ENCODE peak calls at places on chromosomes 12 and 14, in ten cellular contexts. W is prostate gland, L is vagina, Z is GM23248, B is psoas muscle, J is breast epithelium, D is heart left ventricle, O is tibial artery, M is sigmoid colon, Y is small intestine. H is an unnamed sample. For H3K27me3, the result is how much of the 10 kb centered on the place peaks cover.

GRCh38 chr12:20969766-20970165 is 159.3 kb downstream of the SLCO1B3 start:
- DNase-seq in J (no peak), D (no peak), Z (no peak), Y (no peak), M (no peak), W (no peak), O (no peak), L (no peak), B (no peak), H (no peak)

GRCh38 chr12:45726594-45727300 is 2.8 kb upstream of the ARID2 start:
- DNase-seq in D (peak), L (no peak), W (peak), B (peak), Z (peak), M (peak), J (peak), O (peak), Y (peak), H (peak)

GRCh38 chr14:36661506-36662257 is at the start of gene PAX9:
- DNase-seq in O (peak), L (no peak), J (peak), Z (peak), Y (peak), W (peak), B (peak), D (peak), M (no peak), H (peak)

GRCh38 chr12:95548539-95549391 is 2.5 kb downstream of the USP44 start:
- DNase-seq in B (peak), M (peak), W (peak), Y (peak), Z (peak), L (no peak), J (peak), D (peak), O (no peak), H (no peak)

GRCh38 chr12:85779768-85780167 is 56.4 kb downstream of the RASSF9 start:
- DNase-seq in D (no peak), W (no peak), B (no peak), J (no peak), M (no peak), O (no peak), Z (no peak), L (no peak), Y (no peak), H (no peak)

GRCh38 chr12:26125451-26126339 is 858 bp upstream of the BHLHE41 start:
- DNase-seq in M (peak), W (peak), O (peak), Z (peak), Y (peak), L (no peak), B (peak), D (peak), J (peak), H (peak)

GRCh38 chr12:125983094-125983783 is 918.0 kb downstream of the AACS start:
- DNase-seq in O (no peak), J (peak), B (no peak), L (no peak), W (peak), D (no peak), Z (no peak), M (peak), Y (no peak), H (no peak)

GRCh38 chr14:53828820-53829219 is 127.8 kb downstream of the BMP4 start:
- DNase-seq in D (no peak), O (no peak), L (no peak), Y (no peak), W (no peak), J (no peak), Z (no peak), B (no peak), M (no peak), H (no peak)

GRCh38 chr14:22589096-22589839 is at the start of gene DAD1:
- DNase-seq in L (peak), D (peak), M (peak), Z (peak), J (peak), B (peak), O (peak), W (peak), Y (peak), H (peak)

GRCh38 chr12:65403188-65403587 is 124.7 kb downstream of the MSRB3 start:
- DNase-seq in Y (no peak), L (no peak), J (no peak), M (peak), B (no peak), D (no peak), W (no peak), O (no peak), Z (no peak), H (no peak)

GRCh38 chr12:119006749-119007148 is 25.4 kb downstream of the SRRM4 start:
- DNase-seq in L (no peak), W (no peak), J (no peak), Z (no peak), Y (no peak), D (no peak), M (no peak), O (no peak), B (no peak), H (no peak)

GRCh38 chr12:53538209-53538689 is 31.0 kb upstream of the NPFF start:
- DNase-seq in W (peak), O (peak), M (peak), J (peak), Y (peak), D (no peak), L (no peak), Z (peak), B (no peak), H (no peak)

GRCh38 chr14:53148612-53149202 is 4.4 kb downstream of the DDHD1 start:
- DNase-seq in Y (no peak), B (no peak), M (no peak), J (no peak), W (no peak), Z (peak), L (no peak), D (no peak), O (no peak), H (no peak)

GRCh38 chr12:52050771-52051541 is at the start of gene NR4A1:
- DNase-seq in J (peak), B (peak), O (peak), Y (peak), L (no peak), M (peak), Z (peak), W (peak), D (peak), H (peak)

GRCh38 chr12:56020437-56021189 is at the start of gene IKZF4:
- DNase-seq in L (no peak), D (no peak), J (no peak), M (peak), Y (no peak), Z (no peak), W (no peak), B (peak), O (no peak), H (no peak)

GRCh38 chr14:64645220-64645891 is 58.9 kb upstream of the PLEKHG3 start:
- DNase-seq in D (peak), M (peak), Z (peak), J (no peak), O (no peak), Y (no peak), L (no peak), B (no peak), W (no peak), H (peak)

GRCh38 chr12:15632708-15633107 is 156.5 kb downstream of the EPS8 start:
- DNase-seq in W (no peak), M (no peak), Y (no peak), B (no peak), L (no peak), Z (peak), J (no peak), O (no peak), D (no peak), H (no peak)

GRCh38 chr12:121190523-121191031 is 19.4 kb upstream of the P2RX4 start:
- DNase-seq in J (no peak), M (no peak), Y (no peak), B (no peak), Z (peak), W (no peak), D (no peak), L (no peak), O (no peak), H (peak)

GRCh38 chr14:105023144-105023543 is 2.3 kb upstream of the CDCA4 start:
- DNase-seq in L (no peak), W (no peak), B (no peak), Y (no peak), O (no peak), M (no peak), Z (peak), J (no peak), D (no peak), H (peak)

GRCh38 chr14:58919262-58919661 is 269.2 kb upstream of the DAAM1 start:
- DNase-seq in Y (no peak), B (no peak), M (no peak), J (no peak), W (no peak), O (no peak), D (no peak), L (no peak), Z (peak), H (no peak)

GRCh38 chr12:75721790-75722189 is 210.4 kb upstream of the KRR1 start:
- DNase-seq in D (no peak), Z (no peak), B (no peak), W (no peak), M (no peak), J (no peak), L (no peak), Y (no peak), O (no peak), H (no peak)

GRCh38 chr14:104882991-104883660 is 18.1 kb downstream of the CEP170B start:
- DNase-seq in W (no peak), B (peak), Y (no peak), Z (no peak), D (no peak), J (no peak), O (no peak), M (no peak), L (no peak), H (no peak)

GRCh38 chr14:55265197-55265596 is 6.0 kb upstream of the FBXO34 start:
- DNase-seq in B (no peak), Z (no peak), J (no peak), L (no peak), D (no peak), O (no peak), W (no peak), Y (no peak), M (no peak), H (no peak)

GRCh38 chr12:5078423-5078822 is 34.7 kb downstream of the KCNA5 start:
- DNase-seq in M (no peak), L (no peak), W (no peak), Z (no peak), O (peak), D (peak), Y (no peak), J (no peak), B (no peak), H (no peak)

GRCh38 chr12:53324113-53324778 is 2.8 kb upstream of the AAAS start:
- DNase-seq in W (no peak), Z (no peak), Y (peak), D (peak), J (no peak), B (no peak), L (no peak), O (no peak), M (no peak), H (no peak)

GRCh38 chr14:102089621-102090343 is 2.9 kb upstream of the HSP90AA1 start:
- DNase-seq in D (no peak), Z (no peak), O (no peak), W (no peak), Y (no peak), L (no peak), B (no peak), M (no peak), J (no peak), H (no peak)

GRCh38 chr12:12056951-12057350 is 13.8 kb upstream of the BCL2L14 start:
- DNase-seq in J (no peak), Z (no peak), O (no peak), B (no peak), D (no peak), W (no peak), M (no peak), L (no peak), Y (no peak), H (no peak)

GRCh38 chr12:107681836-107682820 is 3.5 kb upstream of the PWP1 start:
- DNase-seq in W (no peak), O (no peak), J (no peak), Y (no peak), L (no peak), Z (no peak), D (no peak), B (no peak), M (no peak), H (no peak)

GRCh38 chr14:36773136-36773540 is 111.5 kb downstream of the PAX9 start:
- DNase-seq in B (no peak), D (no peak), M (no peak), Z (peak), Y (no peak), J (no peak), W (no peak), L (no peak), O (no peak), H (peak)

GRCh38 chr14:55605793-55606192 is 25.8 kb downstream of the KTN1 start:
- DNase-seq in M (no peak), Y (no peak), L (no peak), W (no peak), D (no peak), J (no peak), Z (no peak), O (no peak), B (no peak), H (no peak)

GRCh38 chr12:96237465-96238077 is 43.4 kb downstream of the ELK3 start:
- DNase-seq in O (peak), J (peak), W (no peak), B (peak), L (no peak), D (peak), Z (peak), Y (no peak), M (peak), H (peak)

GRCh38 chr14:75010472-75010871 is 7.8 kb downstream of the EIF2B2 start:
- DNase-seq in Y (no peak), L (no peak), J (no peak), O (no peak), Z (peak), W (no peak), D (no peak), M (no peak), B (no peak), H (no peak)

GRCh38 chr12:64639466-64639865 is 29.2 kb downstream of the RASSF3 start:
- DNase-seq in J (no peak), M (no peak), W (no peak), B (no peak), Y (peak), L (no peak), O (no peak), D (no peak), Z (no peak), H (no peak)

GRCh38 chr12:51219345-51219744 is 1.5 kb upstream of the POU6F1 start:
- DNase-seq in B (no peak), Y (no peak), D (no peak), J (no peak), M (no peak), W (no peak), O (no peak), L (no peak), Z (no peak), H (no peak)

GRCh38 chr12:29088611-29089219 is 60.4 kb upstream of the FAR2 start:
- DNase-seq in J (no peak), Z (peak), M (no peak), Y (peak), W (no peak), L (no peak), B (no peak), D (no peak), O (no peak), H (no peak)

GRCh38 chr12:1776139-1776975 is 44.0 kb upstream of the LRTM2 start:
- DNase-seq in O (no peak), B (no peak), J (no peak), Z (peak), Y (no peak), M (no peak), L (no peak), D (no peak), W (no peak), H (peak)

GRCh38 chr12:95241761-95242506 is 24.3 kb downstream of the VEZT start:
- DNase-seq in M (no peak), W (no peak), B (no peak), O (no peak), Y (no peak), J (no peak), Z (no peak), D (no peak), L (no peak), H (no peak)

GRCh38 chr12:110937104-110937641 is 16.8 kb upstream of the MYL2 start:
- DNase-seq in B (peak), Y (peak), J (no peak), L (no peak), W (peak), O (no peak), D (peak), Z (peak), M (no peak), H (peak)

DNA sequence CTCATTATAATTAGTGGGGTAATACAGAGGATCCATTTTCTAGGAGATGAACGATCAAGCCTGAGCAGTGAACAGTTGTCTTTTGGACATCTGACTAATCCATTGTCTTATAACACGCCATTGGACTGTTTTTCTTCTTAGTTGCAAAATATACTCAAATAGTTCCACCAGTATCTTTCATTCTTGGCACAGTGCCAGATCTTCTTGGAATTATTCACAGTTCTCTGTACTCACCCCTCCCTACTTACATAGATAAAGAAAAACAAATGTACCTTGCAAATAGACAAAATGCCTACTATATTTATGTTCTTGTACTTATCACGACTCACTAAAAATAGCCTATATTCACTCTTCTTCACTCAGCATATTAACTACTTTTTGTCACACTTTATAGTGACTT is 3.8 kb downstream of the CBLN3 start:
- DNase-seq in W (no peak), Y (peak), Z (peak), D (no peak), L (no peak), J (no peak), B (no peak), O (no peak), M (no peak), H (peak)
- H3K27ac ChIP-seq in W (no peak), Y (no peak), Z (peak), D (no peak), L (no peak), J (no peak), B (peak), O (no peak), M (peak), H (peak)

GRCh38 chr12:114702462-114702861 is 18.5 kb upstream of the TBX3 start:
- DNase-seq in M (no peak), L (no peak), W (no peak), Y (no peak), O (no peak), J (no peak), Z (no peak), B (no peak), D (no peak), H (no peak)
- H3K27me3 ChIP-seq in M (half or more), L (under half), W (under half), Y (under half), O (half or more), J (under half), Z (under half), B (half or more), D (half or more), H (half or more)

GRCh38 chr12:109065853-109066193 is 13.4 kb downstream of the USP30 start:
- DNase-seq in W (no peak), O (no peak), M (no peak), D (no peak), Z (no peak), J (no peak), Y (no peak), B (no peak), L (no peak), H (no peak)
- H3K4me3 ChIP-seq in W (no peak), O (no peak), M (no peak), D (no peak), Z (no peak), J (no peak), Y (no peak), B (no peak), L (no peak), H (no peak)

DNA sequence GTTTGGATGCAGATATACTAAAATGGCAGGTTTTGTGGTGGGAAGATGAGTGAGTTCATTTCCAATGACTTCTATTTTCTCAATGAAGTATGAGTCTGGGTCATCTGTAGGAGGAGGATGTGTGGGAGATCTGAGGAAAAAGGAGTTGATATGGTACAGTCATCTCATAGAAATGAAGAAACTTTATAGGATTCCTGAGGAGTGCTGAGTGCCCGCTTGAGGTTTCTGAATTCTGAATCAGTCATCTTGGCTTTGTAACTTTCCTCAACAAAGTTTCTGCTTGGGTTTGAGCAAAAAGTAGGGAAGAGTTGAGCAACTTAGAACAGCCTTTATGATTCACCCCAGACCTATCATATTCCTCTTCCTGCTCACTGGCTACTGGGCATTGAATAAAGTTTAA is 284.9 kb downstream of the DUSP6 start:
- DNase-seq in W (no peak), O (no peak), L (no peak), M (no peak), Z (peak), Y (no peak), D (no peak), J (no peak), B (no peak), H (peak)
- H3K27ac ChIP-seq in W (no peak), O (no peak), L (no peak), M (no peak), Z (peak), Y (no peak), D (no peak), J (no peak), B (no peak), H (peak)

DNA sequence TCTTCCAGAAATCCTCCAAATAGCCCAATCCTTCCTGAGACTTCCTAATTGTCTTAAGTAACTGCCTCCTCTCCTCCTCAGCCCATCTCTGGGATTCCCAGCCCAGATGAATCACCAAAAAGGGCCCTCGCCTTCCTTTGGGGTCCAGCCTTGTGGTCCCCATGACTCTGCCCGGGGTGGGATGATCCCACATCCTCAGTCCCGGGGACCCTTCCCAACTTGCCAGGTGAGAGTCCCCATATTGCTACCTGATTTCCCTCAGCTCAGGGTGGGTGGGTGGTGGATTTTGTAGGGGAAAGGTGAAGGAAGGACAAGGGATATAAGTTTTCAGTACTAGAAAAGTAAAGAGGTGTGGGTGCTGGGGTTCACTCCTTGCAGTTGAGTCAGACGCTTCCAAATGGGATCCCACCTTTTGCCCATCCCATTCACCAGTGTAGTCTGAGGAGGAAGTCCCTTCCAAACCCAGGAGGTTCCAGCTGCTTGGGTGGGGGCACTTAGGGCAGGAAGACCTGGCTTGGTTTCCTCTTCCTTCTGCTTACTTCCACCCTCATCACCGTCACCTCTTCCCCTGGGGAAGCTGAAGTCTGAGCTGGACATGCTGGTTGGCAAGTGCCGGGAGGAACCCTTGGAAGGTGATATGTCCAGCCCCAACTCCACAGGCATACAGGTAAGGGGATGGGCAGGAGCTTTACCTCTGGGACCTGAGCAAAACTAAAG is 5.6 kb downstream of the GLI1 start:
- DNase-seq in W (no peak), D (no peak), Z (no peak), J (no peak), O (no peak), L (no peak), Y (no peak), B (no peak), M (no peak), H (no peak)
- H3K27me3 ChIP-seq in W (under half), D (under half), Z (under half), J (under half), O (under half), L (under half), Y (under half), B (under half), M (under half), H (under half)

DNA sequence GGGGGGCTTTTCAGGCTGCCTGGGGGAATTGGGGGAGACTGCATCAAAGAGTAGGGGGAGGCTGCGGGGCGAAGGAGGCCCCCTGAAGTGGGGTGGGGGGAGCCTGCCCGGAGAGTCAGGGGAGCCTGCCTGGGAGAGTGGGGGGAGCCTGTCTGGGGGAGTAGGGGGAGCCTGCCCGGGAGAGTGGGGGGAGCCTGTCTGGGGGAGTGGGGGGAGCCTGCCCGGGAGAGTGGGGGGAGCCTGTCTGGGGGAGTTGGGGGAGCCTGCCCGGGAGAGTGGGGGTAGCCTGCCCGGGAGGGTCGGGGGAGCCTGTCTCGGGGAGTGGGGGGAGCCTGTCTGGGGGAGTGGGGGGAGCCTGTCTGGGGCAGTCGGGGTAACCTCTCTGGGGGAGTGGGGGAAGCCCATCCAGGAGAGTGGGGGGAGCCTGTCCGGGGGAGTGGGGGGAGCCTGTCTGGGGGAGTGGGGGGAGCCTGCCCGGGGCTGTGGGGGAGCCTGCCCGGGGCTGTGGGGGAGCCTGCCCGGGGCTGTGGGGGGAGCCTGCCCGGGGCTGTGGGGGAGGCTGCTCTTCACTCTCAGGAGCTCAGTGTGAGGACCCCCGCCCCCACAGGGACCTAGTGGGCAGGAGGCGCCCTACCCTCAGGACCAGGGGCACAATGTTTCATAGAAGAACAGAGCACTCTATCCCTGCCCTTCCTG is 6.5 kb upstream of the DEGS2 start:
- DNase-seq in L (no peak), W (no peak), Z (no peak), B (no peak), J (no peak), O (no peak), M (no peak), Y (no peak), D (no peak), H (no peak)
- H3K4me3 ChIP-seq in L (peak), W (peak), Z (peak), B (no peak), J (peak), O (peak), M (peak), Y (no peak), D (peak), H (no peak)